ENCODE peak calls at places on chromosomes 4 and X, in five cellular contexts. V, R, D, Z and W are unnamed samples.
A peak's percentile ranks its signal among the peaks of the same experiment; 100 is the strongest.

GRCh38 chr4:70703695-70704332 is 15.5 kb downstream of the UTP3 start:
- DNase-seq in V (no peak), R (no peak), D (no peak), Z (no peak), W (peak; percentile 68)

GRCh38 chrX:68498044-68498507 is 775 bp upstream of the YIPF6 start:
- DNase-seq in V (no peak), R (no peak), D (no peak), Z (no peak), W (peak; percentile 50)

GRCh38 chr4:531076-531475 is 32.1 kb downstream of the PIGG start:
- DNase-seq in V (no peak), R (no peak), D (no peak), Z (no peak), W (no peak)

GRCh38 chrX:130012683-130013082 is 30.2 kb downstream of the BCORL1 start:
- DNase-seq in V (no peak), R (no peak), D (no peak), Z (no peak), W (no peak)

GRCh38 chrX:41607264-41607832 is 81.4 kb upstream of the GPR34 start:
- DNase-seq in V (no peak), R (no peak), D (no peak), Z (no peak), W (no peak)

GRCh38 chr4:136818811-136819210 is 713.5 kb downstream of the PCDH18 start:
- DNase-seq in V (no peak), R (no peak), D (no peak), Z (no peak), W (no peak)

GRCh38 chr4:56261027-56261426 is 126.3 kb downstream of the AASDH start:
- DNase-seq in V (no peak), R (no peak), D (peak; percentile 20), Z (no peak), W (no peak)

GRCh38 chr4:161577604-161578301 is 586.0 kb downstream of the FSTL5 start:
- DNase-seq in V (no peak), R (no peak), D (no peak), Z (no peak), W (peak; percentile 26)

GRCh38 chr4:145812902-145813301 is 125.7 kb downstream of the ZNF827 start:
- DNase-seq in V (no peak), R (no peak), D (no peak), Z (no peak), W (no peak)

GRCh38 chrX:48864210-48864609 is 28.8 kb upstream of the PCSK1N start:
- DNase-seq in V (no peak), R (no peak), D (no peak), Z (no peak), W (no peak)

GRCh38 chr4:147360301-147360700 is 120.6 kb upstream of the EDNRA start:
- DNase-seq in V (no peak), R (no peak), D (no peak), Z (no peak), W (no peak)

GRCh38 chr4:75834772-75835154 is 67.5 kb downstream of the PPEF2 start:
- DNase-seq in V (no peak), R (no peak), D (no peak), Z (no peak), W (no peak)

GRCh38 chr4:45897934-45898585 is 225.8 kb downstream of the GABRG1 start:
- DNase-seq in V (no peak), R (no peak), D (no peak), Z (no peak), W (no peak)

GRCh38 chrX:46788902-46789301 is 30.0 kb upstream of the SLC9A7 start:
- DNase-seq in V (peak; percentile 47), R (no peak), D (no peak), Z (no peak), W (no peak)

GRCh38 chr4:174278467-174278866 is 5.0 kb downstream of the FBXO8 start:
- DNase-seq in V (no peak), R (no peak), D (no peak), Z (no peak), W (no peak)

GRCh38 chr4:143405197-143405730 is 68.6 kb downstream of the GAB1 start:
- DNase-seq in V (no peak), R (no peak), D (no peak), Z (no peak), W (no peak)

GRCh38 chr4:156941940-156942548 is 29.6 kb downstream of the PDGFC start:
- DNase-seq in V (peak; percentile 58), R (no peak), D (no peak), Z (no peak), W (peak; percentile 91)

GRCh38 chr4:126697748-126698147 is 935.0 kb upstream of the INTU start:
- DNase-seq in V (no peak), R (no peak), D (no peak), Z (no peak), W (no peak)

GRCh38 chrX:40831750-40832149 is 96.4 kb upstream of the MED14 start:
- DNase-seq in V (no peak), R (no peak), D (no peak), Z (no peak), W (peak; percentile 49)

GRCh38 chr4:118826723-118827444 is 9.0 kb downstream of the SEC24D start:
- DNase-seq in V (no peak), R (no peak), D (no peak), Z (no peak), W (no peak)

GRCh38 chrX:85004255-85004654 is 578 bp downstream of the APOOL start:
- DNase-seq in V (no peak), R (no peak), D (peak; percentile 5), Z (no peak), W (peak; percentile 52)

GRCh38 chr4:140642674-140643437 is 74.1 kb upstream of the UCP1 start:
- DNase-seq in V (no peak), R (no peak), D (no peak), Z (no peak), W (no peak)

GRCh38 chr4:140469806-140470733 is 28.0 kb downstream of the MGAT4D start:
- DNase-seq in V (no peak), R (no peak), D (no peak), Z (no peak), W (no peak)

GRCh38 chrX:112058255-112058654 is 24.3 kb downstream of the TRPC5 start:
- DNase-seq in V (no peak), R (no peak), D (no peak), Z (no peak), W (no peak)

GRCh38 chr4:163542275-163542674 is 47.8 kb downstream of the TMA16 start:
- DNase-seq in V (no peak), R (no peak), D (no peak), Z (no peak), W (no peak)

GRCh38 chr4:22191565-22192301 is 243.2 kb upstream of the KCNIP4 start:
- DNase-seq in V (no peak), R (no peak), D (no peak), Z (no peak), W (no peak)

GRCh38 chr4:212438-213174 is 88.3 kb downstream of the ZNF718 start:
- DNase-seq in V (no peak), R (no peak), D (no peak), Z (no peak), W (no peak)

GRCh38 chr4:120209706-120210105 is 143.1 kb upstream of the MAD2L1 start:
- DNase-seq in V (no peak), R (no peak), D (no peak), Z (no peak), W (peak; percentile 19)

GRCh38 chrX:47204970-47205369 is 11.3 kb downstream of the UBA1 start:
- DNase-seq in V (no peak), R (no peak), D (no peak), Z (no peak), W (no peak)

GRCh38 chr4:29708473-29708872 is 1011.7 kb upstream of the PCDH7 start:
- DNase-seq in V (no peak), R (no peak), D (no peak), Z (no peak), W (peak; percentile 27)

GRCh38 chrX:69189972-69190371 is 24.7 kb upstream of the PJA1 start:
- DNase-seq in V (no peak), R (no peak), D (no peak), Z (no peak), W (no peak)

GRCh38 chrX:150050387-150050786 is 112.1 kb upstream of the EOLA2 start:
- DNase-seq in V (no peak), R (no peak), D (no peak), Z (no peak), W (peak; percentile 33)

GRCh38 chrX:115565888-115566287 is 4.9 kb downstream of the PLS3 start:
- DNase-seq in V (no peak), R (no peak), D (no peak), Z (no peak), W (no peak)

GRCh38 chr4:127844605-127845116 is 36.0 kb upstream of the PLK4 start:
- DNase-seq in V (no peak), R (no peak), D (no peak), Z (no peak), W (no peak)

GRCh38 chrX:13598877-13599276 is 29.5 kb downstream of the EGFL6 start:
- DNase-seq in V (no peak), R (no peak), D (no peak), Z (no peak), W (peak; percentile 1)

GRCh38 chrX:15946783-15947550 is 92.4 kb upstream of the AP1S2 start:
- DNase-seq in V (no peak), R (no peak), D (no peak), Z (no peak), W (no peak)